ENCODE peak calls at places on chromosomes 12 and 14, in ten cellular contexts. B, U, N, M, Z, S, H, E, O and L are unnamed samples.

GRCh38 chr14:105151131-105151837 is 17.3 kb downstream of the JAG2 start:
- DNase-seq in H (no peak), M (no peak), O (no peak), U (no peak), Z (no peak), N (no peak), E (no peak), B (no peak), S (no peak), L (no peak)

GRCh38 chr14:104586832-104587620 is 7.5 kb downstream of the C14orf180 start:
- DNase-seq in U (no peak), M (no peak), S (no peak), Z (no peak), O (no peak), B (no peak), H (peak; percentile 83), N (peak; percentile 44), E (no peak), L (no peak)

GRCh38 chr12:57868870-57869609 is 22.5 kb upstream of the CTDSP2 start:
- DNase-seq in E (no peak), M (no peak), H (no peak), O (no peak), B (no peak), N (peak; percentile 60), S (no peak), U (no peak), Z (no peak), L (no peak)

GRCh38 chr14:99971087-99971928 is 93.9 kb upstream of the EVL start:
- DNase-seq in M (peak; percentile 68), S (peak; percentile 82), B (peak; percentile 3), H (peak; percentile 85), E (peak; percentile 94), N (peak; percentile 89), U (peak; percentile 85), Z (peak; percentile 92), O (peak; percentile 81), L (peak; percentile 86)

GRCh38 chr12:34304546-34304945 is 282.2 kb downstream of the ALG10 start:
- DNase-seq in S (no peak), E (no peak), O (no peak), M (no peak), Z (no peak), U (no peak), B (no peak), H (no peak), N (no peak), L (no peak)

GRCh38 chr12:7650091-7650490 is 15.6 kb downstream of the APOBEC1 start:
- DNase-seq in U (no peak), O (no peak), S (no peak), B (no peak), M (no peak), H (no peak), E (no peak), N (no peak), Z (no peak), L (no peak)

GRCh38 chr12:130671556-130671955 is 44.5 kb downstream of the RIMBP2 start:
- DNase-seq in Z (no peak), H (no peak), E (no peak), M (no peak), S (no peak), O (no peak), U (no peak), N (no peak), B (no peak), L (no peak)

GRCh38 chr12:52221912-52222457 is 11.1 kb upstream of the KRT7 start:
- DNase-seq in Z (peak; percentile 56), H (no peak), N (peak; percentile 70), E (no peak), O (no peak), S (peak; percentile 86), M (no peak), U (no peak), B (peak; percentile 66), L (peak; percentile 81)

DNA sequence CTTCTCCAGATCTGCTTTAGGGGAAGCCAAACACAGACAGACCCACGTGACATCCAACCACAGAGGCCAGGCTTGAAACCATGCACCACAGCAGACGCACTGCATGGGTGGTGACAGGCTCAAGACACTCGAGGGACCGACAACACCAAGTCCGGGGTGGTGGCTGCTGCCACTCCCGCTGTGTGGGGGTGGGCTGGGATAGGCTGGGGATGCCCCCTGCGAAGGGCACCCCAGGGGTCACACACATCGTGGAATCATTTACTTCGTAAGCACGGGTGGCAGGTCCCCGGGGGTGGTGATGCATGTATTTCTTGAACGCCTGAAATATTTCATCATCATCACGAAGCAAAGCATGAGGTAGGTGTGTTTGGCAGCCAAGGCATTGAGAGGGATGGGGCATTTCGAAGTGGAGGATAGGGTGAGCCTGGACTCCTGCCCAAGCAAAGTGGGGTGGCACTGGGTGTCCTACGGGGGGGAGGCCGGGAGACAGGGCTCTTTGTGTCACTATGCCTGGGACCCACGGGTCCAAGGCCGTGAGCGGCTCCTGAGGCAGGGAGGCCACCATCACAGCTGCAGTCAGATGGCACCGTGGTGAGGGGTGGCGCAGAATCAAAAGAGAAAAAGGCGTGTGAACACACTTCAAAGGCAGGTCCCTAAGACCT is 66.7 kb upstream of the RFLNA start:
- DNase-seq in H (no peak), B (no peak), U (no peak), N (no peak), O (no peak), S (no peak), Z (no peak), M (no peak), E (no peak), L (no peak)
- TF ChIP-seq CTCF in H (no peak), B (no peak), U (no peak), N (no peak), O (no peak), S (no peak), Z (no peak), M (no peak), E (no peak), L (no peak)

DNA sequence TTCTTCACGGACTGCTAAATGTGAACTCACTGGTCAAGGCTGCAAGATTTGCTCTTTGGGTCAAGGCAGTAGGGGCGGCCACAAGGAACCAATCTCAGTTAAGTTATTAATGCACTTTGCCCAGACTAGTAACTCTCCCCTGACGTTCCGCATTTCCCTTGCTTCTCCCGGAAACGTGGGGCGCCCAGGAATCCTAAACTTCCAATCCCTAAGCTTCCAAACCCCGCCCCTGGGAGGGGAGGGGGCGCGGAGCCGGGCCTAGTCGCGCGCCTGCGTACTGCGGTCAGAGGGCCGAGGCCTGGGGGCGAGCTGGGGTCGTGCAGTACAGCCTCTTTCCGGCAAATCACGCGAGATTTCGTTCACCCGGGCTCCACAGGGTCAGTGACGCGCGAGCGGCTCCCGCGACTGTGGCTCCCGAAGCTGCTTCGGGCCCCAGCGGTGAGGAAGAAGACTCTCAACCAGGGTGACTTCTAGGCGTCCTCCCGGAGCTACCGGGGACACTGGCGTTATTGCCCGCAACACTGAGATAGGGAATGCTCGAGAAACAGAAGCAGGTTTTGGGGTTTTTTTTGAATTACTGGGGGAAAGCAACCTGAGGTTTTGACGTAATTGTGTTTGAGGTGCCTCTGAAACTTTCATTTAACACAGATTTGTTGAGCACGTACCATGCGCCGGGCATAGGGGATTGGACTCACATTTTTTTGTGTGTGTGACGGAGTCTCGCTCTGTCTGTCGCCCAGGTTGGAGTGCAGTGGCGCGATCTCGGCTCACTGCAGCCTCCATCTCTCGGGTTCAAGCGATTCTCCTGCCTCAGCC is at the start of gene PTGR2:
- DNase-seq in S (peak; percentile 95), Z (peak; percentile 90), O (peak; percentile 89), H (peak; percentile 98), U (peak; percentile 97), N (peak; percentile 98), B (peak; percentile 95), E (peak; percentile 99), M (peak; percentile 81), L (peak; percentile 100)
- TF ChIP-seq CTCF in S (no peak), Z (peak; percentile 7), O (peak; percentile 37), H (no peak), U (no peak), N (no peak), B (no peak), E (no peak), M (no peak), L (no peak)

DNA sequence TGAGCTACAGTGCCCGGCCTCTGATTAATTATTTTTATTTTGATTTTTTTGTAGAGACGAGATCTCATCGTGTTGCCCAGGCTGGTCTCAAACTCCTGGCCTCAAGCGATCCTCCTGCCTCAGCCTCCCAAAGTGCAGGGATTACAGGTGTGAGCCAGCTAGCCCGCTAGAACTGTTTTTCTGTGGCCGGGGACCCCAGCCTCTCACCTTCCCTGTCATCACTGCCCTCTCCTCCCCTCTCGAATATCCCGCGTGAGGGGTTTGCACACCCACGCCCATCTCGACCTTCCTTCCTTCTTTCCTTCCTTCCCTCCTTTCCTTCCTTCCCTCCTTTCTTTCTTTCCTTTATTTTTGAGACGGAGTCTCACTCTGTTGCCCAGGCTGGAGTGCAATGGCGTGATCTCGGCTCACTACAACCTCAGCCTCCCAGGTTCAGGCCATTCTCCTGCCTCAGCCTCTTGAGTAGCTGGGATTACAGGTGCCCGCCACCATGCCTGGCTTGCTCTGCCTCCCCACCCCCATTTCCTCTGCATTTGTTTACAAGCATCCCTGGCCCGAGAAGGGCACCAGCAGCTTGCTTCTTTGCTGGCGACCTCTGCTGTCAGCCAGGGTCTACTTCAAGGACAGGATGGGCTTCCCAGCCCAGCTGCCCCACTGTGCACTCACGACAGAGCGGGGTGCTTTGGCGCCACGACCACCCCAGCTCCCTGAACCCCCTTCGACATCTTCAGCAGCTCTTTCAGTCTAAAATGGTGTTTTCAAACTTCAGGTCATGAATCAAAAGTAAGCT is 4.3 kb upstream of the TRAF3 start:
- DNase-seq in H (no peak), Z (no peak), M (no peak), B (no peak), U (no peak), O (no peak), E (no peak), N (peak; percentile 50), S (peak; percentile 27), L (peak; percentile 63)
- TF ChIP-seq CTCF in H (no peak), Z (no peak), M (no peak), B (peak; percentile 28), U (no peak), O (no peak), E (peak; percentile 42), N (peak; percentile 14), S (no peak), L (no peak)

GRCh38 chr14:102500724-102501123 is 8.9 kb downstream of the ANKRD9 start:
- DNase-seq in M (no peak), U (no peak), O (no peak), E (no peak), B (no peak), N (no peak), S (no peak), H (no peak), Z (no peak), L (no peak)

GRCh38 chr14:102500190-102500661 is 9.3 kb downstream of the ANKRD9 start:
- DNase-seq in M (no peak), Z (no peak), U (no peak), N (peak; percentile 86), E (no peak), H (peak; percentile 84), S (no peak), B (peak; percentile 36), O (peak; percentile 88), L (no peak)

GRCh38 chr14:102503576-102504224 is 5.9 kb downstream of the ANKRD9 start:
- DNase-seq in N (no peak), E (no peak), Z (no peak), O (no peak), S (no peak), M (no peak), B (no peak), H (peak; percentile 63), U (no peak), L (no peak)

GRCh38 chr14:102502571-102502970 is 7.0 kb downstream of the ANKRD9 start:
- DNase-seq in H (no peak), N (no peak), S (no peak), B (no peak), E (no peak), U (no peak), M (no peak), Z (no peak), O (no peak), L (no peak)

GRCh38 chr14:102501751-102502315 is 7.7 kb downstream of the ANKRD9 start:
- DNase-seq in H (no peak), O (no peak), Z (peak; percentile 48), M (no peak), E (no peak), U (no peak), B (no peak), S (no peak), N (no peak), L (no peak)
- TF ChIP-seq CTCF in H (no peak), O (no peak), Z (peak; percentile 59), M (no peak), E (peak; percentile 16), U (no peak), B (peak; percentile 52), S (no peak), N (no peak), L (no peak)